ENCODE peak calls at places on chromosomes 7 and 10, in nine cellular contexts. One of them, this sample, is unnamed.

GRCh38 chr7:129144095-129144833 is at the start of gene TSPAN33:
- DNase-seq in H54: peak; percentile 94
- DNase-seq in iPS DF 6.9: peak; percentile 55
- DNase-seq in AG10803: peak; percentile 51
- DNase-seq in HL-60: peak; percentile 61
- DNase-seq in ELR: peak; percentile 73
- DNase-seq in fibroblast of the conjunctiva: peak; percentile 10
- DNase-seq in A549: peak; percentile 98
- DNase-seq in left lobe of liver: peak; percentile 87
- DNase-seq in this sample: peak; percentile 68

GRCh38 chr7:130364446-130364845 is 15.8 kb upstream of the CPA1 start:
- DNase-seq in HL-60: no peak
- DNase-seq in fibroblast of the conjunctiva: no peak
- DNase-seq in ELR: no peak
- DNase-seq in left lobe of liver: no peak
- DNase-seq in AG10803: no peak
- DNase-seq in H54: no peak
- DNase-seq in A549: no peak
- DNase-seq in iPS DF 6.9: no peak
- DNase-seq in this sample: no peak

GRCh38 chr7:105854516-105854915 is 21.9 kb downstream of the ATXN7L1 start:
- DNase-seq in ELR: no peak
- DNase-seq in HL-60: no peak
- DNase-seq in fibroblast of the conjunctiva: no peak
- DNase-seq in left lobe of liver: no peak
- DNase-seq in iPS DF 6.9: no peak
- DNase-seq in H54: no peak
- DNase-seq in AG10803: peak; percentile 27
- DNase-seq in A549: no peak
- DNase-seq in this sample: no peak

GRCh38 chr7:121475806-121476205 is 79.7 kb upstream of the FAM3C start:
- DNase-seq in iPS DF 6.9: no peak
- DNase-seq in HL-60: no peak
- DNase-seq in fibroblast of the conjunctiva: no peak
- DNase-seq in left lobe of liver: peak; percentile 73
- DNase-seq in H54: no peak
- DNase-seq in ELR: no peak
- DNase-seq in AG10803: no peak
- DNase-seq in A549: no peak
- DNase-seq in this sample: no peak

GRCh38 chr7:73429218-73429617 is 4.4 kb upstream of the FZD9 start:
- DNase-seq in ELR: no peak
- DNase-seq in left lobe of liver: no peak
- DNase-seq in iPS DF 6.9: no peak
- DNase-seq in fibroblast of the conjunctiva: no peak
- DNase-seq in AG10803: no peak
- DNase-seq in H54: no peak
- DNase-seq in A549: no peak
- DNase-seq in HL-60: no peak
- DNase-seq in this sample: no peak

GRCh38 chr10:100046088-100046487 is 35.6 kb downstream of the CPN1 start:
- DNase-seq in AG10803: peak; percentile 78
- DNase-seq in HL-60: peak; percentile 79
- DNase-seq in left lobe of liver: peak; percentile 80
- DNase-seq in A549: peak; percentile 67
- DNase-seq in iPS DF 6.9: peak; percentile 77
- DNase-seq in ELR: peak; percentile 89
- DNase-seq in fibroblast of the conjunctiva: peak; percentile 74
- DNase-seq in H54: peak; percentile 62
- DNase-seq in this sample: peak; percentile 67

GRCh38 chr10:21498977-21499376 is 26.5 kb downstream of the SKIDA1 start:
- DNase-seq in A549: no peak
- DNase-seq in iPS DF 6.9: no peak
- DNase-seq in ELR: no peak
- DNase-seq in AG10803: no peak
- DNase-seq in HL-60: no peak
- DNase-seq in fibroblast of the conjunctiva: no peak
- DNase-seq in H54: no peak
- DNase-seq in left lobe of liver: no peak
- DNase-seq in this sample: no peak

GRCh38 chr7:92968502-92968901 is 132.1 kb upstream of the CDK6 start:
- DNase-seq in iPS DF 6.9: no peak
- DNase-seq in fibroblast of the conjunctiva: no peak
- DNase-seq in HL-60: no peak
- DNase-seq in A549: no peak
- DNase-seq in ELR: peak; percentile 6
- DNase-seq in AG10803: no peak
- DNase-seq in left lobe of liver: no peak
- DNase-seq in H54: no peak
- DNase-seq in this sample: no peak

GRCh38 chr7:85172530-85172941 is 14.3 kb downstream of the SEMA3D start:
- DNase-seq in A549: no peak
- DNase-seq in iPS DF 6.9: no peak
- DNase-seq in ELR: peak; percentile 73
- DNase-seq in HL-60: no peak
- DNase-seq in fibroblast of the conjunctiva: peak; percentile 58
- DNase-seq in AG10803: peak; percentile 86
- DNase-seq in H54: no peak
- DNase-seq in left lobe of liver: no peak
- DNase-seq in this sample: no peak

GRCh38 chr7:152899004-152899403 is 139.5 kb downstream of the ACTR3B start:
- DNase-seq in HL-60: no peak
- DNase-seq in AG10803: no peak
- DNase-seq in H54: no peak
- DNase-seq in iPS DF 6.9: no peak
- DNase-seq in A549: no peak
- DNase-seq in ELR: no peak
- DNase-seq in left lobe of liver: no peak
- DNase-seq in fibroblast of the conjunctiva: no peak
- DNase-seq in this sample: no peak

GRCh38 chr7:389911-390601 is 100.1 kb downstream of the FOXL3 start:
- DNase-seq in H54: no peak
- DNase-seq in A549: no peak
- DNase-seq in HL-60: no peak
- DNase-seq in AG10803: no peak
- DNase-seq in left lobe of liver: peak; percentile 39
- DNase-seq in iPS DF 6.9: no peak
- DNase-seq in ELR: no peak
- DNase-seq in fibroblast of the conjunctiva: no peak
- DNase-seq in this sample: no peak

GRCh38 chr7:128302110-128302509 is 41.6 kb downstream of the RBM28 start:
- DNase-seq in fibroblast of the conjunctiva: no peak
- DNase-seq in left lobe of liver: no peak
- DNase-seq in A549: no peak
- DNase-seq in ELR: no peak
- DNase-seq in HL-60: no peak
- DNase-seq in iPS DF 6.9: no peak
- DNase-seq in AG10803: no peak
- DNase-seq in H54: no peak
- DNase-seq in this sample: no peak

GRCh38 chr10:129711261-129711660 is 244.2 kb downstream of the MGMT start:
- DNase-seq in left lobe of liver: no peak
- DNase-seq in H54: no peak
- DNase-seq in iPS DF 6.9: no peak
- DNase-seq in A549: no peak
- DNase-seq in ELR: no peak
- DNase-seq in fibroblast of the conjunctiva: no peak
- DNase-seq in AG10803: no peak
- DNase-seq in HL-60: no peak
- DNase-seq in this sample: no peak

GRCh38 chr7:16465469-16466086 is at the start of gene SOSTDC1:
- DNase-seq in A549: no peak
- DNase-seq in fibroblast of the conjunctiva: peak; percentile 10
- DNase-seq in H54: no peak
- DNase-seq in ELR: no peak
- DNase-seq in iPS DF 6.9: peak; percentile 9
- DNase-seq in left lobe of liver: no peak
- DNase-seq in HL-60: no peak
- DNase-seq in AG10803: no peak
- DNase-seq in this sample: peak; percentile 87

GRCh38 chr7:90401989-90402388 is 1.3 kb upstream of the CLDN12 start:
- DNase-seq in fibroblast of the conjunctiva: no peak
- DNase-seq in H54: no peak
- DNase-seq in HL-60: no peak
- DNase-seq in ELR: no peak
- DNase-seq in A549: no peak
- DNase-seq in iPS DF 6.9: no peak
- DNase-seq in AG10803: peak; percentile 42
- DNase-seq in left lobe of liver: no peak
- DNase-seq in this sample: no peak

GRCh38 chr10:96670786-96671185 is 49.5 kb downstream of the PIK3AP1 start:
- DNase-seq in iPS DF 6.9: no peak
- DNase-seq in H54: no peak
- DNase-seq in ELR: no peak
- DNase-seq in AG10803: no peak
- DNase-seq in fibroblast of the conjunctiva: no peak
- DNase-seq in HL-60: no peak
- DNase-seq in left lobe of liver: no peak
- DNase-seq in A549: no peak
- DNase-seq in this sample: no peak

GRCh38 chr10:71852335-71852937 is 1.4 kb upstream of the PSAP start:
- DNase-seq in left lobe of liver: no peak
- DNase-seq in H54: no peak
- DNase-seq in A549: no peak
- DNase-seq in iPS DF 6.9: no peak
- DNase-seq in AG10803: no peak
- DNase-seq in HL-60: peak; percentile 94
- DNase-seq in ELR: no peak
- DNase-seq in fibroblast of the conjunctiva: no peak
- DNase-seq in this sample: no peak

GRCh38 chr7:46485481-46486065 is 564.5 kb upstream of the IGFBP3 start:
- DNase-seq in left lobe of liver: no peak
- DNase-seq in HL-60: no peak
- DNase-seq in ELR: peak; percentile 88
- DNase-seq in A549: peak; percentile 8
- DNase-seq in fibroblast of the conjunctiva: no peak
- DNase-seq in AG10803: peak; percentile 56
- DNase-seq in H54: peak; percentile 25
- DNase-seq in iPS DF 6.9: no peak
- DNase-seq in this sample: peak; percentile 22

GRCh38 chr10:73773152-73773879 is 8.5 kb upstream of the CHCHD1 start:
- DNase-seq in iPS DF 6.9: no peak
- DNase-seq in A549: no peak
- DNase-seq in left lobe of liver: no peak
- DNase-seq in HL-60: no peak
- DNase-seq in ELR: peak; percentile 29
- DNase-seq in H54: no peak
- DNase-seq in AG10803: no peak
- DNase-seq in fibroblast of the conjunctiva: no peak
- DNase-seq in this sample: peak; percentile 9

GRCh38 chr10:99366666-99367065 is 37.5 kb downstream of the CNNM1 start:
- DNase-seq in fibroblast of the conjunctiva: no peak
- DNase-seq in AG10803: no peak
- DNase-seq in left lobe of liver: no peak
- DNase-seq in HL-60: no peak
- DNase-seq in ELR: no peak
- DNase-seq in iPS DF 6.9: no peak
- DNase-seq in A549: no peak
- DNase-seq in H54: no peak
- DNase-seq in this sample: no peak

GRCh38 chr10:48448796-48449195 is 142.3 kb downstream of the MAPK8 start:
- DNase-seq in fibroblast of the conjunctiva: no peak
- DNase-seq in A549: no peak
- DNase-seq in AG10803: peak; percentile 53
- DNase-seq in iPS DF 6.9: no peak
- DNase-seq in left lobe of liver: no peak
- DNase-seq in HL-60: no peak
- DNase-seq in ELR: peak; percentile 90
- DNase-seq in H54: peak; percentile 97
- DNase-seq in this sample: no peak

GRCh38 chr10:68318331-68319059 is 13.4 kb upstream of the HNRNPH3 start:
- DNase-seq in HL-60: no peak
- DNase-seq in left lobe of liver: no peak
- DNase-seq in AG10803: no peak
- DNase-seq in iPS DF 6.9: no peak
- DNase-seq in A549: no peak
- DNase-seq in fibroblast of the conjunctiva: no peak
- DNase-seq in H54: no peak
- DNase-seq in ELR: no peak
- DNase-seq in this sample: no peak

GRCh38 chr10:63542835-63543575 is 21.8 kb downstream of the REEP3 start:
- DNase-seq in A549: no peak
- DNase-seq in ELR: peak; percentile 51
- DNase-seq in left lobe of liver: no peak
- DNase-seq in AG10803: peak; percentile 68
- DNase-seq in iPS DF 6.9: no peak
- DNase-seq in H54: no peak
- DNase-seq in fibroblast of the conjunctiva: no peak
- DNase-seq in HL-60: no peak
- DNase-seq in this sample: peak; percentile 41

GRCh38 chr7:12573885-12574284 is 3.4 kb downstream of the SCIN start:
- DNase-seq in fibroblast of the conjunctiva: no peak
- DNase-seq in AG10803: no peak
- DNase-seq in HL-60: no peak
- DNase-seq in A549: no peak
- DNase-seq in H54: no peak
- DNase-seq in left lobe of liver: no peak
- DNase-seq in iPS DF 6.9: no peak
- DNase-seq in ELR: no peak
- DNase-seq in this sample: no peak

GRCh38 chr10:132742837-132743194 is 43.1 kb downstream of the NKX6-2 start:
- DNase-seq in A549: no peak
- DNase-seq in fibroblast of the conjunctiva: no peak
- DNase-seq in H54: no peak
- DNase-seq in left lobe of liver: no peak
- DNase-seq in iPS DF 6.9: no peak
- DNase-seq in HL-60: no peak
- DNase-seq in AG10803: no peak
- DNase-seq in ELR: no peak
- DNase-seq in this sample: no peak

GRCh38 chr7:55524558-55525310 is 47.6 kb downstream of the VOPP1 start:
- DNase-seq in H54: no peak
- DNase-seq in iPS DF 6.9: no peak
- DNase-seq in fibroblast of the conjunctiva: no peak
- DNase-seq in AG10803: peak; percentile 36
- DNase-seq in left lobe of liver: no peak
- DNase-seq in HL-60: no peak
- DNase-seq in ELR: no peak
- DNase-seq in A549: no peak
- DNase-seq in this sample: no peak

GRCh38 chr10:6299234-6299633 is 96.5 kb downstream of the PFKFB3 start:
- DNase-seq in left lobe of liver: no peak
- DNase-seq in AG10803: no peak
- DNase-seq in iPS DF 6.9: no peak
- DNase-seq in fibroblast of the conjunctiva: no peak
- DNase-seq in HL-60: no peak
- DNase-seq in A549: peak; percentile 95
- DNase-seq in H54: no peak
- DNase-seq in ELR: peak; percentile 45
- DNase-seq in this sample: peak; percentile 73

GRCh38 chr7:152435384-152436278 is at the start of gene KMT2C:
- DNase-seq in H54: peak; percentile 30
- DNase-seq in left lobe of liver: peak; percentile 78
- DNase-seq in ELR: peak; percentile 49
- DNase-seq in HL-60: peak; percentile 42
- DNase-seq in iPS DF 6.9: no peak
- DNase-seq in fibroblast of the conjunctiva: no peak
- DNase-seq in A549: no peak
- DNase-seq in AG10803: peak; percentile 44
- DNase-seq in this sample: peak; percentile 40

GRCh38 chr7:102426268-102427031 is 6.9 kb upstream of the ORAI2 start:
- DNase-seq in A549: no peak
- DNase-seq in left lobe of liver: no peak
- DNase-seq in AG10803: no peak
- DNase-seq in iPS DF 6.9: no peak
- DNase-seq in HL-60: peak; percentile 86
- DNase-seq in fibroblast of the conjunctiva: no peak
- DNase-seq in ELR: no peak
- DNase-seq in H54: no peak
- DNase-seq in this sample: no peak

GRCh38 chr10:6279540-6280267 is 77.0 kb downstream of the PFKFB3 start:
- DNase-seq in fibroblast of the conjunctiva: no peak
- DNase-seq in left lobe of liver: peak; percentile 89
- DNase-seq in ELR: peak; percentile 92
- DNase-seq in A549: peak; percentile 84
- DNase-seq in AG10803: peak; percentile 72
- DNase-seq in H54: peak; percentile 33
- DNase-seq in HL-60: no peak
- DNase-seq in iPS DF 6.9: peak; percentile 35
- DNase-seq in this sample: peak; percentile 57

GRCh38 chr10:79104264-79104954 is 35.6 kb downstream of the ZMIZ1 start:
- DNase-seq in ELR: peak; percentile 61
- DNase-seq in AG10803: peak; percentile 52
- DNase-seq in fibroblast of the conjunctiva: no peak
- DNase-seq in HL-60: no peak
- DNase-seq in iPS DF 6.9: no peak
- DNase-seq in H54: peak; percentile 56
- DNase-seq in A549: no peak
- DNase-seq in left lobe of liver: peak; percentile 84
- DNase-seq in this sample: no peak

This sample was measured in SW480.